ENCODE peak calls at places on chromosomes 16 and 17, in five cellular contexts. S is H1, N is neuronal stem cell, L is trophoblast cell, K is mesenchymal stem cell. Y is an unnamed sample.

GRCh38 chr17:38943607-38944006 is 18.2 kb downstream of the LASP1NB start:
- DNase-seq in S (no peak), N (no peak), L (no peak), K (no peak), Y (no peak)

GRCh38 chr16:49754495-49755290 is 101.2 kb downstream of the ZNF423 start:
- DNase-seq in S (peak), N (peak), L (no peak), K (peak), Y (peak)

GRCh38 chr17:62692721-62693431 is 65.4 kb downstream of the MRC2 start:
- DNase-seq in S (no peak), N (no peak), L (no peak), K (peak), Y (peak)

GRCh38 chr16:85234310-85235235 is 122.3 kb upstream of the CIBAR2 start:
- DNase-seq in S (peak), N (peak), L (peak), K (peak), Y (peak)

GRCh38 chr16:4315185-4316102 is at the start of gene GLIS2:
- DNase-seq in S (no peak), N (peak), L (peak), K (peak), Y (peak)

GRCh38 chr17:66351053-66351452 is 48.6 kb downstream of the PRKCA start:
- DNase-seq in S (no peak), N (no peak), L (no peak), K (no peak), Y (no peak)

GRCh38 chr17:63434951-63435571 is 11.0 kb downstream of the CYB561 start:
- DNase-seq in S (no peak), N (no peak), L (no peak), K (no peak), Y (peak)

GRCh38 chr16:81401035-81401950 is 43.3 kb upstream of the CMIP start:
- DNase-seq in S (no peak), N (no peak), L (peak), K (peak), Y (no peak)

GRCh38 chr16:59342669-59343068 is 608.6 kb upstream of the GOT2 start:
- DNase-seq in S (no peak), N (no peak), L (no peak), K (peak), Y (peak)

GRCh38 chr16:59886021-59886420 is 1151.9 kb upstream of the GOT2 start:
- DNase-seq in S (no peak), N (no peak), L (no peak), K (no peak), Y (no peak)

GRCh38 chr17:14301761-14302401 is 1.0 kb downstream of the HS3ST3B1 start:
- DNase-seq in S (no peak), N (no peak), L (peak), K (peak), Y (peak)

GRCh38 chr17:52157161-52157560 is 1.4 kb downstream of the CA10 start:
- DNase-seq in S (no peak), N (no peak), L (no peak), K (no peak), Y (peak)

GRCh38 chr16:68368602-68368944 is 57.8 kb downstream of the PRMT7 start:
- DNase-seq in S (no peak), N (no peak), L (no peak), K (no peak), Y (no peak)

GRCh38 chr17:19003966-19004600 is 481 bp downstream of the FAM83G start:
- DNase-seq in S (no peak), N (peak), L (peak), K (peak), Y (peak)

GRCh38 chr17:19647697-19648474 is 665 bp upstream of the ALDH3A2 start:
- DNase-seq in S (no peak), N (peak), L (peak), K (peak), Y (peak)

GRCh38 chr17:78013683-78014467 is 55.4 kb downstream of the TNRC6C start:
- DNase-seq in S (no peak), N (peak), L (peak), K (peak), Y (peak)

GRCh38 chr17:9854255-9854654 is 28.5 kb downstream of the GLP2R start:
- DNase-seq in S (no peak), N (no peak), L (no peak), K (no peak), Y (peak)

GRCh38 chr16:4015275-4015990 is 100.8 kb downstream of the ADCY9 start:
- DNase-seq in S (no peak), N (no peak), L (no peak), K (peak), Y (no peak)

GRCh38 chr16:70738083-70738977 is 52.5 kb upstream of the MTSS2 start:
- DNase-seq in S (peak), N (no peak), L (peak), K (peak), Y (peak)

GRCh38 chr17:28916302-28916934 is 13.5 kb upstream of the DHRS13 start:
- DNase-seq in S (no peak), N (no peak), L (peak), K (peak), Y (no peak)

GRCh38 chr16:1993731-1994131 is 4.0 kb downstream of the SYNGR3 start:
- DNase-seq in S (no peak), N (no peak), L (no peak), K (peak), Y (no peak)

GRCh38 chr17:79114455-79115301 is 40.1 kb downstream of the ENGASE start:
- DNase-seq in S (no peak), N (peak), L (no peak), K (no peak), Y (no peak)

GRCh38 chr17:3917391-3917931 is 1.2 kb upstream of the P2RX1 start:
- DNase-seq in S (no peak), N (no peak), L (no peak), K (peak), Y (no peak)

GRCh38 chr17:73592531-73592961 is 51.7 kb downstream of the SDK2 start:
- DNase-seq in S (no peak), N (no peak), L (no peak), K (no peak), Y (no peak)

GRCh38 chr17:14222611-14223010 is 14.1 kb downstream of the CDRT15 start:
- DNase-seq in S (no peak), N (no peak), L (no peak), K (no peak), Y (no peak)

GRCh38 chr17:36944488-36945040 is 4.2 kb upstream of the AATF start:
- DNase-seq in S (no peak), N (no peak), L (no peak), K (no peak), Y (no peak)

GRCh38 chr16:83045790-83046189 is 419.0 kb downstream of the CDH13 start:
- DNase-seq in S (no peak), N (no peak), L (no peak), K (no peak), Y (no peak)

GRCh38 chr16:65098916-65099315 is 22.9 kb downstream of the CDH11 start:
- DNase-seq in S (no peak), N (no peak), L (no peak), K (no peak), Y (no peak)

GRCh38 chr16:71426069-71426879 is 15.6 kb downstream of the TLE7 start:
- DNase-seq in S (peak), N (peak), L (peak), K (peak), Y (peak)

GRCh38 chr17:14833201-14833773 is 431.8 kb downstream of the PMP22 start:
- DNase-seq in S (no peak), N (no peak), L (no peak), K (peak), Y (no peak)

GRCh38 chr16:89135166-89135565 is 36.4 kb upstream of the CDH15 start:
- DNase-seq in S (no peak), N (no peak), L (no peak), K (no peak), Y (no peak)
- H2BK12ac ChIP-seq in S (no peak), N (no peak), L (no peak), K (no peak), Y (no peak)

DNA sequence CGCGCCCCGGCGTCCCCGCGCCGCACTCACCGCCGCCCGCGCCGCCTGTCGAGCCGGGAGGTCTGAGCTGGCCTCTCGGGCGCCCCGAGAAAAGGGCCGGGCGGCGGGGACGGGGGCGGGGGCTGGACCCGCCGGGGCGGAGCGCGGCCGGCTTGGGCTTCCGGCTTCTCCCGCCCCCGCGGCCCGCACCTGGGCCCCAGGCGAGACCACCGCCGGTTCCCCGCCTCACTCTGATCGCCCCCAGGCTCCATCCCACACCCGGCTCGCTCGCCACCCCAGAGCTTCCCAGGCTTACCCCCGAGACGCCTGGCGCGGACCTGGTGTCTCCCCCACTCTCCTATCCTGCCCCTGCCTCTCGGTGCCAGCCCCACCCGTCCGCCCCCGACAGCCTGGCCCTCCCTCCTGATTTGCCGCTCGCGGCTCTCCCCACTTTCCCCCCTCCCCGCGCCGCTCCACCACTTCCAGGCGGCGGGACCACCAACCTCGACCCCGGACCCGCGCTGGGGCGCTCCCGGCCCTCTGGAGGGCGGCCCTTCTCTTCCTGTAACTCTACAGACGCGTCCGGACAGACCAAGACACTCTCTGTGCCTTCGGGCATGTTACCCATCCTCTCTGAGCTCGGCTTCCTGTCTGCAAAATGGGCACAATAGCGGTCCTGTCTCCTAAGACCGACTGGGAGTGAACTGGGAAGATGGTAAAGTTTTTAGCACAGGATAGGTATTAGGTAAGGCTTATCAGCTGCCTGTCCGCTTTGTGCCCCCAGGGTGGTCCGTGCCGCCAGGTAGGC is at the start of gene LITAF:
- DNase-seq in S (peak), N (peak), L (no peak), K (peak), Y (peak)
- H3K14ac ChIP-seq in S (no peak), N (no peak), L (peak), K (peak), Y (peak)

DNA sequence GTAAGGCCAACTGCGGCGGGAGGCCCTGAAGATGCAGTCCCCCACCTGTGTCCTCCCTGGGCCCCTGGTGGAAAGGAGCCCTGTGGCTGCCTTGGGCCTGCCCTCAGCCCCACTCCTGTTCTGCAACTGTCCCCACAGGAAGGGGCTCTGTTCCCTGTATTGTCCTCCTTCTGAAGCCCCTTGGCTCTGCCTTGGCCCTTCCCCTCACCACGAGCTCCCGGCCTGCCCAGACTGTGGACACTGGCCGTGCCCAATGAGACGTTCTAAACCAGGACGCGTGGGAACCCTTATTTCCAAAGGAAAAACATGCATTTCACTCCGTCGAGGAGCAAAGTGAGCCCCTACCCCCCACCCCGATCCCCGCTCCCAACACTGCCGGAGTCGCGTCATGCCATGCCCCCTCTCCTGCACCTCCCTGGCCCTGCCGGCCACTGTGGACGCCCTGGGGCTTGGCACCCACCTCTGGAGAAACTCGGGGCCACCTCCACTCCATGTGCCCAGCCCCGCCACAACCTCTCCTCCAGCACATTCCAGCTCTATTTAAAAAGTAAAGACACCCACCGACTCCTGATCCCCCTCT is 13.5 kb upstream of the PNPO start:
- DNase-seq in S (no peak), N (no peak), L (no peak), K (no peak), Y (no peak)
- H2BK12ac ChIP-seq in S (no peak), N (no peak), L (no peak), K (no peak), Y (no peak)

GRCh38 chr17:82232322-82232785 is 3.5 kb downstream of the SLC16A3 start:
- DNase-seq in S (no peak), N (no peak), L (no peak), K (no peak), Y (no peak)

GRCh38 chr17:82229686-82230626 is 1.1 kb downstream of the SLC16A3 start:
- DNase-seq in S (no peak), N (no peak), L (no peak), K (peak), Y (no peak)

GRCh38 chr17:82231312-82231561 is 2.4 kb downstream of the SLC16A3 start:
- DNase-seq in S (no peak), N (no peak), L (no peak), K (no peak), Y (no peak)

GRCh38 chr17:82231562-82232321 is 2.9 kb downstream of the SLC16A3 start:
- DNase-seq in S (no peak), N (no peak), L (peak), K (peak), Y (peak)

DNA sequence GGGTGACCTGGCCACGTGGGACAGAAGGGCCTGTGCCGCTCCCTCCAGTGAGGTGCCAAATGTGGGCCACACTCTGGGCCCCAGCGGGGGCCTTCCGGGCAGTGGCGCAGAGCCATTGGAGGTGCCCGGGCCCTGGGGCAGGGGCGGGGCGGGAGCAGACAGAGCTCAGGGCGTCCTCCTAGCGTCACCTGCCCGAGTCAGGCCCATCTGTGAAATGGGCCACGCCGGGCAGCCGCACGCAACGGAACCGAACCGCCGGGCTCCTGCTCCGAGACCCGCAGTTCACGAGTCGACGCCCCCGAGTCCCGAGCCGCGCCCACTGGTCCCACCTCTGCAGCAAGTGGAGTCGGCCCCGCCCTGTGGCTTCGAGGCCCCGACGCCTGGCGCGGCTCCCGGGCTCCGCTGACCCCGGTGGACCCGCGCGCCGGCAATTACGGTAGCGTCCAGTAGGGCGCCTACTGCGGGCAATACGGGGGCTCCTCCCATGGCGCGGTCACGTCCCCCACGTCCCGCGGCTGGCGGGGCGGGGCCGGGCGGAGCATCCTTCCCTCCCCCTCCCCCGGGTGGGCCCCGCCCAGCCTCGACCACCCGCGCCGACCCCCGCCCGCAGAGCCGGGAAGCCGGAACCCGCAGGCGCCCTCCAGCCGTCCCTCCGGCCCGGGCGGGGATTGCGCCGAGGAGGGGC is 1.9 kb downstream of the SLC16A3 start:
- DNase-seq in S (no peak), N (peak), L (peak), K (peak), Y (peak)
- H3K14ac ChIP-seq in S (no peak), N (no peak), L (peak), K (peak), Y (no peak)

GRCh38 chr16:966505-966904 is 4.3 kb downstream of the LMF1 start:
- DNase-seq in S (no peak), N (no peak), L (no peak), K (no peak), Y (no peak)

GRCh38 chr16:967077-967541 is 3.7 kb downstream of the LMF1 start:
- DNase-seq in S (no peak), N (no peak), L (no peak), K (no peak), Y (no peak)

GRCh38 chr16:966035-966434 is 4.7 kb downstream of the LMF1 start:
- DNase-seq in S (no peak), N (no peak), L (no peak), K (no peak), Y (no peak)

GRCh38 chr16:968620-969019 is 2.2 kb downstream of the LMF1 start:
- DNase-seq in S (no peak), N (no peak), L (no peak), K (no peak), Y (no peak)

GRCh38 chr16:967546-968295 is 3.1 kb downstream of the LMF1 start:
- DNase-seq in S (no peak), N (no peak), L (no peak), K (no peak), Y (no peak)
- H2BK12ac ChIP-seq in S (no peak), N (no peak), L (no peak), K (no peak), Y (no peak)

GRCh38 chr16:46629331-46629843 is 8.2 kb upstream of the SHCBP1 start:
- DNase-seq in S (no peak), N (no peak), L (no peak), K (peak), Y (peak)
- H3K14ac ChIP-seq in S (no peak), N (no peak), L (no peak), K (no peak), Y (peak)

Y was measured in H9.